ENCODE peak calls at places on chromosomes 7 and 10, in five cellular contexts. One of them, this sample, is unnamed.

GRCh38 chr10:120810298-120810697 is 40.9 kb upstream of the WDR11 start:
- DNase-seq in fibroblast of lung: no peak
- DNase-seq in K562: no peak
- DNase-seq in WERI-Rb-1: no peak
- DNase-seq in astrocyte: no peak
- DNase-seq in this sample: no peak

GRCh38 chr7:132516042-132516840 is 60.0 kb downstream of the PLXNA4 start:
- DNase-seq in fibroblast of lung: peak; percentile 39
- DNase-seq in K562: no peak
- DNase-seq in astrocyte: peak; percentile 84
- DNase-seq in WERI-Rb-1: no peak
- DNase-seq in this sample: peak; percentile 21

GRCh38 chr10:110643670-110644597 is at the start of gene RBM20:
- DNase-seq in astrocyte: no peak
- DNase-seq in WERI-Rb-1: peak; percentile 76
- DNase-seq in fibroblast of lung: no peak
- DNase-seq in K562: peak; percentile 74
- DNase-seq in this sample: no peak

GRCh38 chr10:117441812-117442443 is 66.7 kb upstream of the PDZD8 start:
- DNase-seq in WERI-Rb-1: no peak
- DNase-seq in K562: no peak
- DNase-seq in fibroblast of lung: no peak
- DNase-seq in astrocyte: peak; percentile 89
- DNase-seq in this sample: peak; percentile 95

GRCh38 chr7:121620953-121621606 is 225.0 kb upstream of the FAM3C start:
- DNase-seq in astrocyte: no peak
- DNase-seq in fibroblast of lung: no peak
- DNase-seq in K562: no peak
- DNase-seq in WERI-Rb-1: no peak
- DNase-seq in this sample: no peak

GRCh38 chr10:78802406-78802805 is 266.4 kb upstream of the ZMIZ1 start:
- DNase-seq in astrocyte: no peak
- DNase-seq in K562: no peak
- DNase-seq in WERI-Rb-1: no peak
- DNase-seq in fibroblast of lung: peak; percentile 9
- DNase-seq in this sample: no peak

GRCh38 chr10:129095980-129096339 is 371.1 kb upstream of the MGMT start:
- DNase-seq in astrocyte: no peak
- DNase-seq in K562: no peak
- DNase-seq in WERI-Rb-1: no peak
- DNase-seq in fibroblast of lung: no peak
- DNase-seq in this sample: no peak

GRCh38 chr7:34928052-34928451 is 109.2 kb downstream of the DPY19L1 start:
- DNase-seq in fibroblast of lung: peak; percentile 12
- DNase-seq in WERI-Rb-1: peak; percentile 84
- DNase-seq in astrocyte: no peak
- DNase-seq in K562: peak; percentile 24
- DNase-seq in this sample: no peak

GRCh38 chr7:25950488-25951413 is 201.2 kb upstream of the NFE2L3 start:
- DNase-seq in K562: peak; percentile 39
- DNase-seq in astrocyte: peak; percentile 24
- DNase-seq in WERI-Rb-1: peak; percentile 96
- DNase-seq in fibroblast of lung: peak; percentile 80
- DNase-seq in this sample: peak; percentile 17

GRCh38 chr7:107232568-107233090 is 63.8 kb downstream of the HBP1 start:
- DNase-seq in fibroblast of lung: peak; percentile 52
- DNase-seq in K562: no peak
- DNase-seq in WERI-Rb-1: no peak
- DNase-seq in astrocyte: peak; percentile 89
- DNase-seq in this sample: no peak

GRCh38 chr7:73681031-73681430 is 2.2 kb downstream of the DNAJC30 start:
- DNase-seq in astrocyte: peak; percentile 74
- DNase-seq in fibroblast of lung: no peak
- DNase-seq in K562: no peak
- DNase-seq in WERI-Rb-1: no peak
- DNase-seq in this sample: no peak

GRCh38 chr7:106108988-106109387 is 3.1 kb downstream of the SYPL1 start:
- DNase-seq in K562: no peak
- DNase-seq in WERI-Rb-1: no peak
- DNase-seq in fibroblast of lung: no peak
- DNase-seq in astrocyte: no peak
- DNase-seq in this sample: no peak
- H3K4me3 ChIP-seq in K562: no peak overlapping the region
- H3K4me3 ChIP-seq in WERI-Rb-1: no peak overlapping the region
- H3K4me3 ChIP-seq in fibroblast of lung: peak overlapping the region; percentile 2
- H3K4me3 ChIP-seq in astrocyte: no peak overlapping the region
- H3K4me3 ChIP-seq in this sample: no peak overlapping the region

GRCh38 chr10:70832236-70832635 is 16.5 kb downstream of the SGPL1 start:
- DNase-seq in K562: no peak
- DNase-seq in fibroblast of lung: no peak
- DNase-seq in WERI-Rb-1: no peak
- DNase-seq in astrocyte: peak; percentile 49
- DNase-seq in this sample: no peak

GRCh38 chr10:70835895-70836294 is 20.1 kb downstream of the SGPL1 start:
- DNase-seq in fibroblast of lung: peak; percentile 43
- DNase-seq in K562: no peak
- DNase-seq in WERI-Rb-1: no peak
- DNase-seq in astrocyte: peak; percentile 78
- DNase-seq in this sample: peak; percentile 42

GRCh38 chr10:70830185-70830584 is 14.4 kb downstream of the SGPL1 start:
- DNase-seq in astrocyte: no peak
- DNase-seq in K562: no peak
- DNase-seq in fibroblast of lung: no peak
- DNase-seq in WERI-Rb-1: no peak
- DNase-seq in this sample: no peak

GRCh38 chr10:70834448-70835151 is 18.9 kb downstream of the SGPL1 start:
- DNase-seq in K562: no peak
- DNase-seq in fibroblast of lung: no peak
- DNase-seq in WERI-Rb-1: no peak
- DNase-seq in astrocyte: no peak
- DNase-seq in this sample: no peak

GRCh38 chr10:70832852-70833542 is 17.2 kb downstream of the SGPL1 start:
- DNase-seq in astrocyte: peak; percentile 98
- DNase-seq in WERI-Rb-1: no peak
- DNase-seq in fibroblast of lung: peak; percentile 79
- DNase-seq in K562: no peak
- DNase-seq in this sample: peak; percentile 79
- H3K4me3 ChIP-seq in astrocyte: peak overlapping the region; percentile 22
- H3K4me3 ChIP-seq in WERI-Rb-1: no peak overlapping the region
- H3K4me3 ChIP-seq in fibroblast of lung: no peak overlapping the region
- H3K4me3 ChIP-seq in K562: no peak overlapping the region
- H3K4me3 ChIP-seq in this sample: no peak overlapping the region

DNA sequence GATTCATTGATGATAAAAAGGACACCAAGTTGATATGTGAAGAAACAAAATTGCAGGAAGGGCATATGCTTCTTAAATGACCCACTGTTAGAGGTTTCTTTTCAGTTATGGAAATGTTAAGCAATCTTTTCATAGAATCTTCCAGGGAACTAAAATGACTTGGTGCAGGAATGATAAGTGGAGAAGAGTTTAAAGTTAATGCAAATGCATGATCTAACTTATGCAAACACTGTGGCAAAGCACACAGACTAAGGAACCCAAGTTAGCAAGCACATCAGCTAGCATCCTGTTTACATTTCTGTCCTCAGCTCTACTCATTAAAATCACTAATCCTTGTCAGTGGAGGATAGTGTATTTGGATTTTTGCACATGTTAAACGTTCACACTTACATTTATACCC is 9.3 kb downstream of the CLCN1 start:
- DNase-seq in astrocyte: no peak
- DNase-seq in K562: no peak
- DNase-seq in fibroblast of lung: peak; percentile 74
- DNase-seq in WERI-Rb-1: no peak
- DNase-seq in this sample: no peak
- H3K4me3 ChIP-seq in astrocyte: no peak overlapping the region
- H3K4me3 ChIP-seq in K562: no peak overlapping the region
- H3K4me3 ChIP-seq in fibroblast of lung: no peak overlapping the region
- H3K4me3 ChIP-seq in WERI-Rb-1: no peak overlapping the region
- H3K4me3 ChIP-seq in this sample: no peak overlapping the region

GRCh38 chr7:28573059-28573553 is 160.8 kb downstream of the CREB5 start:
- DNase-seq in WERI-Rb-1: no peak
- DNase-seq in fibroblast of lung: peak; percentile 40
- DNase-seq in K562: no peak
- DNase-seq in astrocyte: peak; percentile 90
- DNase-seq in this sample: no peak

GRCh38 chr7:28572321-28573058 is 160.2 kb downstream of the CREB5 start:
- DNase-seq in astrocyte: no peak
- DNase-seq in K562: no peak
- DNase-seq in WERI-Rb-1: no peak
- DNase-seq in fibroblast of lung: no peak
- DNase-seq in this sample: no peak

GRCh38 chr7:28575241-28575643 is 162.9 kb downstream of the CREB5 start:
- DNase-seq in astrocyte: peak; percentile 54
- DNase-seq in WERI-Rb-1: no peak
- DNase-seq in K562: no peak
- DNase-seq in fibroblast of lung: peak; percentile 12
- DNase-seq in this sample: no peak

GRCh38 chr7:28571405-28571804 is 159.1 kb downstream of the CREB5 start:
- DNase-seq in astrocyte: no peak
- DNase-seq in K562: no peak
- DNase-seq in WERI-Rb-1: no peak
- DNase-seq in fibroblast of lung: no peak
- DNase-seq in this sample: no peak

DNA sequence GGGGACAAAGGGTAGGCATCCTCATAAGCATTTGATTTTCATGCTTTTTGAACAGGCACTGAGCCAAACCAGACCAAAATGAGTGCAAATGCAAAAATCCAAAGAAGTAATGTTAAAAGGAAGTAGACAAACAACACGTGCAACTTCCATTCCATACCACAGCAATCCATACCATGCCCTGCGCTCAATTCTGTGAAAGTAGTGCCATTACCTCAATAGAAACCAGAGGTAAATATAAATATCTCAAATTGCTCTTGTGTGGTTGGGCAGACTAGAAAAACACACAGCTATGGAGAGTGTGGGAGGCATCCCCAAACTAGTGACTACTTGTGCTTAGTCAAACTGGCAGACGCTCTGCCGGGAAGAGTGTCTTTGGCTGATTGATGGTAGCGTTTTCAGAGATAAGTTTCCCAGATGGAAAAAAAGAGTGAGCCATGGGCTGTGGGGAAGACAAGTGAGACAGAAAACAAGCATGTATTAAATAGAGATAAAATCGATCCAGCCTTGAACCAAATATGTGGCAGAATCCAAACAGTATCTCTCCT is 161.5 kb downstream of the CREB5 start:
- DNase-seq in astrocyte: peak; percentile 91
- DNase-seq in fibroblast of lung: peak; percentile 8
- DNase-seq in WERI-Rb-1: no peak
- DNase-seq in K562: no peak
- DNase-seq in this sample: no peak
- H3K4me3 ChIP-seq in astrocyte: no peak overlapping the region
- H3K4me3 ChIP-seq in fibroblast of lung: no peak overlapping the region
- H3K4me3 ChIP-seq in WERI-Rb-1: no peak overlapping the region
- H3K4me3 ChIP-seq in K562: no peak overlapping the region
- H3K4me3 ChIP-seq in this sample: no peak overlapping the region

GRCh38 chr10:99432047-99432446 is 1.6 kb upstream of the GOT1 start:
- DNase-seq in fibroblast of lung: no peak
- DNase-seq in K562: no peak
- DNase-seq in astrocyte: no peak
- DNase-seq in WERI-Rb-1: no peak
- DNase-seq in this sample: no peak
- H3K4me3 ChIP-seq in fibroblast of lung: peak overlapping the region; percentile 100
- H3K4me3 ChIP-seq in K562: peak overlapping the region; percentile 95
- H3K4me3 ChIP-seq in astrocyte: peak overlapping the region; percentile 88
- H3K4me3 ChIP-seq in WERI-Rb-1: no peak overlapping the region
- H3K4me3 ChIP-seq in this sample: no peak overlapping the region

GRCh38 chr10:14757394-14757793 is 17.3 kb downstream of the FAM107B start:
- DNase-seq in fibroblast of lung: peak; percentile 80
- DNase-seq in K562: no peak
- DNase-seq in WERI-Rb-1: no peak
- DNase-seq in astrocyte: no peak
- DNase-seq in this sample: no peak
- H3K4me3 ChIP-seq in fibroblast of lung: no peak overlapping the region
- H3K4me3 ChIP-seq in K562: no peak overlapping the region
- H3K4me3 ChIP-seq in WERI-Rb-1: no peak overlapping the region
- H3K4me3 ChIP-seq in astrocyte: no peak overlapping the region
- H3K4me3 ChIP-seq in this sample: no peak overlapping the region